ENCODE peak calls at places on chromosomes 3 and 15, in five cellular contexts. S is MM.1S, N is PC-3, Y is SK-N-SH, D is mammary epithelial cell. H is an unnamed sample.

GRCh38 chr3:3851621-3852323 is 52.5 kb downstream of the LRRN1 start:
- DNase-seq in Y (no peak), D (no peak), N (no peak), S (no peak), H (no peak)

GRCh38 chr3:184177331-184177731 is 2.7 kb downstream of the AP2M1 start:
- DNase-seq in D (no peak), Y (no peak), S (no peak), N (no peak), H (no peak)

GRCh38 chr3:134373278-134373941 is 837 bp downstream of the AMOTL2 start:
- DNase-seq in S (no peak), Y (peak), D (peak), N (peak), H (no peak)

GRCh38 chr15:47196057-47196456 is 521.2 kb upstream of the SEMA6D start:
- DNase-seq in S (peak), Y (peak), N (peak), D (peak), H (peak)

GRCh38 chr3:65575376-65575840 is 463.3 kb downstream of the MAGI1 start:
- DNase-seq in D (peak), S (no peak), Y (no peak), N (peak), H (no peak)

GRCh38 chr15:48494646-48495045 is 150.9 kb downstream of the FBN1 start:
- DNase-seq in D (peak), Y (no peak), N (no peak), S (no peak), H (no peak)

GRCh38 chr3:113245775-113246174 is 34.4 kb downstream of the BOC start:
- DNase-seq in N (no peak), Y (no peak), D (no peak), S (no peak), H (no peak)

GRCh38 chr3:158313344-158313927 is 203.5 kb downstream of the RSRC1 start:
- DNase-seq in S (peak), Y (peak), D (peak), N (peak), H (peak)

GRCh38 chr15:31442203-31443090 is 115.8 kb downstream of the KLF13 start:
- DNase-seq in D (peak), N (peak), Y (peak), S (no peak), H (peak)

GRCh38 chr3:123768480-123769359 is 115.4 kb downstream of the MYLK start:
- DNase-seq in N (no peak), Y (peak), S (no peak), D (no peak), H (no peak)

GRCh38 chr15:77715860-77716259 is 83.1 kb upstream of the LINGO1 start:
- DNase-seq in Y (no peak), S (no peak), N (no peak), D (no peak), H (no peak)

GRCh38 chr3:15553749-15554148 is 32.2 kb upstream of the COLQ start:
- DNase-seq in Y (no peak), D (no peak), N (no peak), S (no peak), H (no peak)

GRCh38 chr15:91694829-91695205 is 158.7 kb upstream of the SLCO3A1 start:
- DNase-seq in Y (peak), D (peak), S (no peak), N (peak), H (no peak)

GRCh38 chr3:158420654-158421396 is 150.2 kb upstream of the MLF1 start:
- DNase-seq in D (peak), S (peak), N (peak), Y (no peak), H (no peak)

GRCh38 chr15:63348392-63348791 is 33.3 kb downstream of the CA12 start:
- DNase-seq in D (peak), Y (peak), S (no peak), N (peak), H (no peak)

GRCh38 chr3:116000315-116000714 is 377.0 kb downstream of the GAP43 start:
- DNase-seq in N (peak), D (peak), S (peak), Y (no peak), H (no peak)

GRCh38 chr15:41443275-41443674 is 26.4 kb downstream of the RTF1 start:
- DNase-seq in N (no peak), S (no peak), Y (no peak), D (no peak), H (no peak)

GRCh38 chr3:183654727-183655126 is 19.3 kb downstream of the KLHL24 start:
- DNase-seq in D (no peak), S (no peak), Y (no peak), N (no peak), H (no peak)

GRCh38 chr3:181726351-181727121 is 14.8 kb downstream of the SOX2 start:
- DNase-seq in Y (no peak), D (no peak), S (peak), N (no peak), H (no peak)

GRCh38 chr3:71064976-71065763 is 518.4 kb downstream of the FOXP1 start:
- DNase-seq in N (peak), S (peak), Y (no peak), D (peak), H (peak)

GRCh38 chr3:27504749-27505148 is 20.6 kb upstream of the SLC4A7 start:
- DNase-seq in S (no peak), Y (no peak), N (no peak), D (no peak), H (no peak)

GRCh38 chr3:115713247-115713646 is 89.9 kb downstream of the GAP43 start:
- DNase-seq in D (no peak), N (no peak), Y (peak), S (no peak), H (no peak)

GRCh38 chr15:76253851-76254440 is 57.3 kb downstream of the ETFA start:
- DNase-seq in Y (no peak), N (no peak), D (no peak), S (no peak), H (no peak)

GRCh38 chr3:65352951-65353350 is 665.2 kb upstream of the ADAMTS9 start:
- DNase-seq in S (no peak), D (no peak), N (no peak), Y (no peak), H (no peak)

GRCh38 chr3:140629351-140630137 is 48.3 kb upstream of the TRIM42 start:
- DNase-seq in N (peak), Y (no peak), S (no peak), D (peak), H (no peak)

GRCh38 chr3:126394977-126395321 is 240 bp downstream of the CFAP100 start:
- DNase-seq in Y (no peak), N (no peak), D (no peak), S (no peak), H (no peak)

GRCh38 chr3:99950921-99951320 is 133.3 kb downstream of the CMSS1 start:
- DNase-seq in D (no peak), S (no peak), Y (no peak), N (no peak), H (no peak)

GRCh38 chr3:194396897-194397756 is 1.9 kb downstream of the GP5 start:
- DNase-seq in D (no peak), Y (no peak), N (no peak), S (no peak), H (no peak)

GRCh38 chr3:1068985-1069384 is 23.8 kb upstream of the CNTN6 start:
- DNase-seq in D (no peak), N (no peak), S (no peak), Y (no peak), H (no peak)

GRCh38 chr3:12681586-12682371 is 17.9 kb upstream of the RAF1 start:
- DNase-seq in D (peak), Y (no peak), S (no peak), N (peak), H (no peak)

GRCh38 chr3:46829699-46830208 is 33.5 kb downstream of the MYL3 start:
- DNase-seq in N (no peak), S (peak), Y (no peak), D (no peak), H (no peak)

GRCh38 chr3:150797155-150797554 is 34.2 kb upstream of the SIAH2 start:
- DNase-seq in Y (no peak), N (no peak), S (no peak), D (no peak), H (no peak)

GRCh38 chr15:85688703-85689102 is 106.0 kb downstream of the KLHL25 start:
- DNase-seq in Y (no peak), S (peak), D (no peak), N (no peak), H (peak)

GRCh38 chr3:184354121-184354728 is 7.2 kb downstream of the CLCN2 start:
- DNase-seq in N (peak), D (no peak), Y (peak), S (peak), H (peak)

GRCh38 chr15:79003896-79004295 is 59.0 kb upstream of the CTSH start:
- DNase-seq in D (no peak), Y (no peak), S (no peak), N (no peak), H (no peak)

GRCh38 chr15:79003301-79003700 is 58.5 kb upstream of the CTSH start:
- DNase-seq in S (no peak), Y (no peak), N (no peak), D (no peak), H (no peak)

GRCh38 chr15:79004336-79004735 is 59.5 kb upstream of the CTSH start:
- DNase-seq in N (peak), D (peak), Y (no peak), S (no peak), H (peak)

GRCh38 chr15:79006071-79006470 is 61.2 kb upstream of the CTSH start:
- DNase-seq in N (no peak), D (no peak), Y (no peak), S (no peak), H (no peak)

DNA sequence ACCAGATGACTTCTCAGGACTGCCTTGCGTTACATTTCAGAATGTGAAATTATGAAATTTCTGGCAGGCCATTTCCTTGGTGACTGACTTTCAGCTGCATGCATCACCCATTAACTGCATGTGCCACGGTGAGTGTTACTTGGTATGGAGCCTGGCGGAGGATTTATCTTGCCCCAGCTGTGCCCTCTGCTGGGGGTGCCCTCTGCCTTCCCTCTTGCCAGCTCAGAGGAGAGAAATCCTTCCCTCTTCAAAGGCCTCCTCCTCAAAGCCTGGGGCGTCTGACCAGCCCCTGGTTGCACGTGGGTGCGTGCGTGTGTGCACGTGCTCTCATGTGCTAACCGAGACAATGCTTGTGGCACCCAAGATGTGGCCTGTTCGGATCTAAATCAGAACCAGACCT is 57.8 kb upstream of the CTSH start:
- DNase-seq in Y (no peak), D (no peak), S (no peak), N (no peak), H (no peak)
- H3K27ac ChIP-seq in Y (no peak), D (no peak), S (no peak), N (no peak), H (no peak)

GRCh38 chr3:119630119-119630518 is 30.3 kb downstream of the POPDC2 start:
- DNase-seq in N (no peak), D (no peak), Y (no peak), S (no peak), H (no peak)

GRCh38 chr3:119630562-119631329 is 29.6 kb downstream of the POPDC2 start:
- DNase-seq in Y (no peak), D (no peak), N (no peak), S (no peak), H (no peak)

GRCh38 chr3:119628816-119629445 is 31.2 kb downstream of the PLA1A start:
- DNase-seq in D (peak), N (peak), Y (no peak), S (no peak), H (no peak)

GRCh38 chr3:119627461-119627860 is 29.8 kb downstream of the PLA1A start:
- DNase-seq in S (no peak), N (no peak), D (no peak), Y (no peak), H (no peak)

GRCh38 chr3:119628390-119628789 is 30.7 kb downstream of the PLA1A start:
- DNase-seq in S (no peak), Y (no peak), D (no peak), N (no peak), H (no peak)
- H3K27ac ChIP-seq in S (no peak), Y (no peak), D (no peak), N (no peak), H (no peak)

DNA sequence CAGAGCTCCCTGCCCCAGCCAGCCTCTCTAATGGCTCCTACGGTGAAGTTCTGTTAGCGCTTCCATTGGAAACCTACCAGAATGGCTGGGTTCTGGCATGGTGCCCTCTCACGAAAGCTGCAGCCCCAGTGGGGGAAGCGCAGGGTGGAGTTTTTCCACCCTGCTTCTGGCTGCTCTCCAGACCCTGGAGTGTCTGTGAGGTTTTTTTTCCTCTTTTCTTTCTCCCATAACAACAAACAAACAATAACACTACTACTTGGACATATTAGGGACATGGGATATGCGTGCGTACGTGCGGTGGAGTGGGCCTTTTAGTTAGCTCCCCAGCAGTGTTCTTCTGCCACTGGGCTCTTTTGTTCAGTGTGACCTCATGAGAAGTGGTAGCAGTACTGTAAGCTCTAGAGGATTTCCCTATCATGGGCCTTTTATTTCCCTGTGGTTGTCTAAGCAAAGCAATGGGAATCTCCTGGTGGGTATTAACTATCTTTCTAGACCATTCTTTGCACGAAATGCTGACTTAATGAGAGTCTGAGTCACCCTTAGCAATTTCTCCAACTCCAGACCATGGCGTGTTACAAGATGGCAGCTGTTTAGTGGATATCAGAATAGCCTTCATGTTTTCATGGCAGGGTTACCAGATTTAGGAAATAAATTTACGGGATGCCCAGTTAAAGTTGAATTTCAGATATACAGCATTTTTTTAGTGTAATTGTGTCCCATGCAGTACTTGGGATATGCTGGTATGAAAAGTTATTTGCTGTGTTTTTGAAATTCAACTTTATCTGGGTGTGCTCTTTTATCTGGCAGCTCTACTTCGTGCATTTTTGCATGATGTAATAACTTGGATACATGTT is 162.0 kb downstream of the FNDC3B start:
- DNase-seq in S (no peak), Y (peak), D (peak), N (no peak), H (no peak)
- H3K27ac ChIP-seq in S (no peak), Y (no peak), D (peak), N (no peak), H (no peak)

GRCh38 chr3:11632966-11633365 is 10.7 kb downstream of the VGLL4 start:
- DNase-seq in D (no peak), S (no peak), N (no peak), Y (no peak), H (no peak)
- H3K27ac ChIP-seq in D (no peak), S (no peak), N (no peak), Y (no peak), H (no peak)

GRCh38 chr15:95265419-95265997 is 1034.1 kb downstream of the MCTP2 start:
- DNase-seq in N (peak), D (no peak), S (peak), Y (no peak), H (no peak)

GRCh38 chr15:95267476-95267875 is 1036.1 kb downstream of the MCTP2 start:
- DNase-seq in Y (no peak), N (no peak), D (no peak), S (no peak), H (no peak)

GRCh38 chr15:95269247-95270155 is 1038.1 kb downstream of the MCTP2 start:
- DNase-seq in S (no peak), N (no peak), Y (no peak), D (no peak), H (no peak)

GRCh38 chr15:95263751-95264150 is 1032.4 kb downstream of the MCTP2 start:
- DNase-seq in Y (no peak), N (no peak), S (no peak), D (no peak), H (no peak)

GRCh38 chr15:95266481-95267061 is 1035.2 kb downstream of the MCTP2 start:
- DNase-seq in N (no peak), D (no peak), Y (no peak), S (no peak), H (no peak)
- H3K27ac ChIP-seq in N (no peak), D (no peak), Y (no peak), S (no peak), H (no peak)